ENCODE peak calls at places on chromosomes 12 and 14, in nine cellular contexts. J is iris pigment epithelial cell; Z is lower leg skin; L is AG04450; K is WTC11; Q is activated CD4-positive, CD25-positive, alpha-beta regulatory T cell; V is NCI-H1105; T is NCI-H526; Y is A549. U is an unnamed sample.

GRCh38 chr14:82342596-82342995 is 808.9 kb upstream of the SEL1L start:
- DNase-seq in Y (no peak), L (no peak), K (no peak), T (no peak), Z (no peak), V (no peak), Q (no peak), J (no peak), U (no peak)

GRCh38 chr12:49921936-49922335 is 18.2 kb upstream of the FAIM2 start:
- DNase-seq in Y (no peak), T (no peak), K (no peak), V (no peak), Z (no peak), L (no peak), Q (no peak), J (no peak), U (no peak)

GRCh38 chr14:21103165-21103709 is 2.4 kb downstream of the TMEM253 start:
- DNase-seq in V (no peak), K (no peak), L (no peak), Z (no peak), Q (no peak), J (no peak), Y (no peak), T (no peak), U (no peak)

GRCh38 chr14:99202516-99202915 is 69.5 kb downstream of the BCL11B start:
- DNase-seq in Z (no peak), Q (no peak), L (no peak), V (no peak), T (no peak), J (no peak), Y (no peak), K (no peak), U (no peak)

GRCh38 chr12:3523728-3524127 is 32.7 kb downstream of the PRMT8 start:
- DNase-seq in Y (no peak), T (no peak), V (no peak), Z (peak), Q (no peak), K (no peak), L (no peak), J (no peak), U (no peak)

GRCh38 chr12:32240833-32241232 is 134.2 kb downstream of the BICD1 start:
- DNase-seq in Z (no peak), J (peak), V (no peak), T (no peak), Q (no peak), Y (no peak), K (no peak), L (no peak), U (no peak)

GRCh38 chr12:2641209-2641608 is 153.6 kb upstream of the FKBP4 start:
- DNase-seq in Z (peak), L (no peak), Y (peak), T (no peak), Q (no peak), J (peak), V (no peak), K (peak), U (no peak)

GRCh38 chr14:30808576-30808975 is 65.8 kb upstream of the COCH start:
- DNase-seq in L (no peak), T (no peak), Y (no peak), Q (no peak), Z (no peak), J (peak), K (no peak), V (no peak), U (no peak)

GRCh38 chr12:87952850-87953249 is 76.4 kb downstream of the C12orf50 start:
- DNase-seq in V (no peak), Y (no peak), T (no peak), J (no peak), K (no peak), L (no peak), Z (no peak), Q (no peak), U (no peak)

GRCh38 chr14:44962573-44963528 is 861 bp downstream of the TOGARAM1 start:
- DNase-seq in Q (no peak), J (peak), T (peak), K (peak), V (no peak), Y (peak), L (peak), Z (peak), U (no peak)

GRCh38 chr14:98695809-98696208 is 576.2 kb downstream of the BCL11B start:
- DNase-seq in K (no peak), Z (no peak), J (no peak), Y (no peak), T (no peak), V (no peak), Q (no peak), L (no peak), U (no peak)

GRCh38 chr14:74516451-74517155 is 23.0 kb downstream of the ISCA2 start:
- DNase-seq in Z (no peak), T (no peak), Y (peak), L (no peak), V (no peak), J (peak), K (peak), Q (no peak), U (no peak)

GRCh38 chr12:19648173-19648572 is 208.9 kb downstream of the AEBP2 start:
- DNase-seq in Q (no peak), J (no peak), L (no peak), Z (no peak), Y (no peak), K (no peak), T (no peak), V (no peak), U (peak)

GRCh38 chr14:74840603-74841030 is 35.3 kb downstream of the PROX2 start:
- DNase-seq in J (no peak), T (no peak), Z (no peak), V (no peak), Q (no peak), K (no peak), Y (no peak), L (no peak), U (no peak)

GRCh38 chr12:79547044-79547734 is 143.6 kb downstream of the PAWR start:
- DNase-seq in Y (peak), Z (no peak), V (no peak), J (peak), Q (no peak), L (no peak), T (no peak), K (peak), U (no peak)

GRCh38 chr12:53476769-53477209 is 22.5 kb downstream of the MAP3K12 start:
- DNase-seq in Q (no peak), V (no peak), T (peak), Z (no peak), J (no peak), K (no peak), L (no peak), Y (no peak), U (no peak)

GRCh38 chr12:76020281-76020680 is 11.3 kb downstream of the PHLDA1 start:
- DNase-seq in Q (peak), V (no peak), J (peak), Z (no peak), T (no peak), Y (peak), K (no peak), L (no peak), U (peak)

GRCh38 chr12:24679135-24679534 is 269.8 kb downstream of the BCAT1 start:
- DNase-seq in Z (no peak), L (no peak), K (no peak), V (no peak), J (peak), Y (no peak), T (no peak), Q (no peak), U (no peak)

GRCh38 chr14:104639889-104640548 is 35.4 kb upstream of the TMEM179 start:
- DNase-seq in Z (no peak), J (peak), V (peak), K (peak), T (peak), Q (no peak), Y (peak), L (no peak), U (no peak)

GRCh38 chr14:96783306-96784224 is 13.6 kb upstream of the VRK1 start:
- DNase-seq in Q (no peak), J (no peak), L (no peak), T (no peak), K (no peak), Z (no peak), V (no peak), Y (no peak), U (peak)

GRCh38 chr14:60485600-60486251 is at the start of gene C14orf39:
- DNase-seq in K (peak), Z (no peak), J (peak), Q (no peak), Y (no peak), V (no peak), L (peak), T (no peak), U (no peak)

U was measured in GF-D8.